ENCODE peak calls at places on chromosome 21, in seven cellular contexts. One of them, this sample, is unnamed.

GRCh38 chr21:27112186-27112585 is 145.3 kb upstream of the ADAMTS5 start:
- DNase-seq in heart left ventricle: no peak
- DNase-seq in IMR-90: peak; percentile 32
- DNase-seq in H54: no peak
- DNase-seq in lower leg skin: no peak
- DNase-seq in spleen: no peak
- DNase-seq in body of pancreas: no peak
- DNase-seq in this sample: no peak

GRCh38 chr21:38811257-38811656 is 5.5 kb downstream of the ETS2 start:
- DNase-seq in heart left ventricle: no peak
- DNase-seq in IMR-90: peak; percentile 95
- DNase-seq in H54: peak; percentile 30
- DNase-seq in lower leg skin: no peak
- DNase-seq in spleen: no peak
- DNase-seq in body of pancreas: no peak
- DNase-seq in this sample: no peak

GRCh38 chr21:36848875-36849274 is 117.6 kb downstream of the HLCS start:
- DNase-seq in heart left ventricle: no peak
- DNase-seq in IMR-90: no peak
- DNase-seq in H54: no peak
- DNase-seq in lower leg skin: no peak
- DNase-seq in spleen: no peak
- DNase-seq in body of pancreas: no peak
- DNase-seq in this sample: no peak

GRCh38 chr21:37687001-37687400 is 229.3 kb downstream of the KCNJ6 start:
- DNase-seq in heart left ventricle: no peak
- DNase-seq in IMR-90: no peak
- DNase-seq in H54: no peak
- DNase-seq in lower leg skin: no peak
- DNase-seq in spleen: no peak
- DNase-seq in body of pancreas: no peak
- DNase-seq in this sample: no peak

GRCh38 chr21:31201548-31201947 is 142.5 kb downstream of the TIAM1 start:
- DNase-seq in heart left ventricle: peak; percentile 45
- DNase-seq in IMR-90: peak; percentile 50
- DNase-seq in H54: no peak
- DNase-seq in lower leg skin: no peak
- DNase-seq in spleen: no peak
- DNase-seq in body of pancreas: no peak
- DNase-seq in this sample: peak; percentile 74

GRCh38 chr21:40793057-40793456 is 53.9 kb downstream of the DSCAM start:
- DNase-seq in heart left ventricle: no peak
- DNase-seq in IMR-90: peak; percentile 10
- DNase-seq in H54: no peak
- DNase-seq in lower leg skin: no peak
- DNase-seq in spleen: no peak
- DNase-seq in body of pancreas: no peak
- DNase-seq in this sample: no peak

GRCh38 chr21:38804617-38805281 is 980 bp upstream of the ETS2 start:
- DNase-seq in heart left ventricle: peak; percentile 83
- DNase-seq in IMR-90: peak; percentile 54
- DNase-seq in H54: no peak
- DNase-seq in lower leg skin: peak; percentile 95
- DNase-seq in spleen: peak; percentile 91
- DNase-seq in body of pancreas: peak; percentile 72
- DNase-seq in this sample: peak; percentile 86

GRCh38 chr21:16116798-16117197 is 387.0 kb downstream of the USP25 start:
- DNase-seq in heart left ventricle: no peak
- DNase-seq in IMR-90: peak; percentile 77
- DNase-seq in H54: no peak
- DNase-seq in lower leg skin: no peak
- DNase-seq in spleen: no peak
- DNase-seq in body of pancreas: no peak
- DNase-seq in this sample: no peak

GRCh38 chr21:29302340-29302991 is 3.7 kb downstream of the BACH1 start:
- DNase-seq in heart left ventricle: no peak
- DNase-seq in IMR-90: peak; percentile 34
- DNase-seq in H54: no peak
- DNase-seq in lower leg skin: no peak
- DNase-seq in spleen: no peak
- DNase-seq in body of pancreas: no peak
- DNase-seq in this sample: no peak

GRCh38 chr21:22201142-22201541 is 1202.9 kb downstream of the NCAM2 start:
- DNase-seq in heart left ventricle: no peak
- DNase-seq in IMR-90: no peak
- DNase-seq in H54: no peak
- DNase-seq in lower leg skin: no peak
- DNase-seq in spleen: no peak
- DNase-seq in body of pancreas: no peak
- DNase-seq in this sample: no peak

GRCh38 chr21:35050348-35051286 is 1.5 kb upstream of the RUNX1 start:
- DNase-seq in heart left ventricle: no peak
- DNase-seq in IMR-90: peak; percentile 70
- DNase-seq in H54: peak; percentile 44
- DNase-seq in lower leg skin: no peak
- DNase-seq in spleen: no peak
- DNase-seq in body of pancreas: no peak
- DNase-seq in this sample: no peak

GRCh38 chr21:35048183-35048601 is 910 bp downstream of the RUNX1 start:
- DNase-seq in heart left ventricle: peak; percentile 27
- DNase-seq in IMR-90: no peak
- DNase-seq in H54: no peak
- DNase-seq in lower leg skin: no peak
- DNase-seq in spleen: peak; percentile 90
- DNase-seq in body of pancreas: no peak
- DNase-seq in this sample: no peak

GRCh38 chr21:35051287-35051818 is 2.3 kb upstream of the RUNX1 start:
- DNase-seq in heart left ventricle: peak; percentile 86
- DNase-seq in IMR-90: peak; percentile 80
- DNase-seq in H54: peak; percentile 66
- DNase-seq in lower leg skin: peak; percentile 96
- DNase-seq in spleen: peak; percentile 96
- DNase-seq in body of pancreas: peak; percentile 80
- DNase-seq in this sample: peak; percentile 92

GRCh38 chr21:35046880-35047229 is 2.2 kb downstream of the RUNX1 start:
- DNase-seq in heart left ventricle: peak; percentile 33
- DNase-seq in IMR-90: no peak
- DNase-seq in H54: peak; percentile 17
- DNase-seq in lower leg skin: peak; percentile 85
- DNase-seq in spleen: peak; percentile 79
- DNase-seq in body of pancreas: no peak
- DNase-seq in this sample: no peak

GRCh38 chr21:35048706-35049617 is at the start of gene RUNX1:
- DNase-seq in heart left ventricle: peak; percentile 33
- DNase-seq in IMR-90: peak; percentile 56
- DNase-seq in H54: peak; percentile 63
- DNase-seq in lower leg skin: no peak
- DNase-seq in spleen: peak; percentile 90
- DNase-seq in body of pancreas: no peak
- DNase-seq in this sample: no peak
- TF ChIP-seq POLR2A in heart left ventricle: no peak
- TF ChIP-seq POLR2A in IMR-90: no peak
- TF ChIP-seq POLR2A in H54: peak; percentile 50
- TF ChIP-seq POLR2A in lower leg skin: no peak
- TF ChIP-seq POLR2A in spleen: peak; percentile 63
- TF ChIP-seq POLR2A in body of pancreas: no peak
- TF ChIP-seq POLR2A in this sample: no peak

DNA sequence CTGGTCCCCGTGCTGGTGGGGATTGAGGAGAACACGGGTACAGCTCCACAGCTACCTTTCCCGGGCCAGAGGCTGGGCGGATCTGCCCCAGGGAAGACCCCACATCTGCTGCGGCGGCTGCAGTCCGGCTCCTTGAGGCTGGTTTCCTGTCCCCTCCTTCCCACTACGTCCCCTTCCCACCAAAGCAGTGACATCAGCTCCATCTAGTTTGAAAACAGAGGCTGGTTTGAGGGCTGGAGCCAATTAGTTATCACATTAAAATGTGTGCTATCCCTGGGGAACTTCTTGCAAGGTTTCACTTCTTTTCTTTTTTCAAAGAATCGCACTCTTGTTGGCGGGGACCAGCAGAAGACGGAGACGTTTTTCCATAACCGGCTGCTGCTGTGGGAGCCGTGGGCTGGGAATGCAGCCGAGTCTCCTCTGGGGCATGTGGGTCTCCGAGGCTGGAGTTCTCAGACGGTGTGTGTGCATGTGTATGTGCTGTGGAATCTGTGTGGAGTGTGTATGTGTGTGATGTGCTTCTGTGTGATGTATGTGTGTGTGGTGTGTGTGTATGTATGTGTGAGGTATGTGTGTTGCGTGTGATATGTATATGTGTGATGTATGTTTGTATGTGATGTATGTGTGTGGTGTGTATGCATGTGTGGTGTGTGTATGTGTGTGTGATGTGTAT is 8.9 kb upstream of the PCBP3 start:
- DNase-seq in heart left ventricle: no peak
- DNase-seq in IMR-90: peak; percentile 18
- DNase-seq in H54: no peak
- DNase-seq in lower leg skin: no peak
- DNase-seq in spleen: no peak
- DNase-seq in body of pancreas: no peak
- DNase-seq in this sample: no peak
- TF ChIP-seq POLR2A in heart left ventricle: no peak
- TF ChIP-seq POLR2A in IMR-90: no peak
- TF ChIP-seq POLR2A in H54: no peak
- TF ChIP-seq POLR2A in lower leg skin: no peak
- TF ChIP-seq POLR2A in spleen: no peak
- TF ChIP-seq POLR2A in body of pancreas: no peak
- TF ChIP-seq POLR2A in this sample: no peak

GRCh38 chr21:34962586-34963222 is 86.4 kb downstream of the RUNX1 start:
- DNase-seq in heart left ventricle: no peak
- DNase-seq in IMR-90: no peak
- DNase-seq in H54: no peak
- DNase-seq in lower leg skin: no peak
- DNase-seq in spleen: no peak
- DNase-seq in body of pancreas: no peak
- DNase-seq in this sample: no peak
- TF ChIP-seq POLR2A in heart left ventricle: no peak
- TF ChIP-seq POLR2A in IMR-90: no peak
- TF ChIP-seq POLR2A in H54: no peak
- TF ChIP-seq POLR2A in lower leg skin: no peak
- TF ChIP-seq POLR2A in spleen: no peak
- TF ChIP-seq POLR2A in body of pancreas: no peak
- TF ChIP-seq POLR2A in this sample: no peak

GRCh38 chr21:33554982-33555344 is 12.1 kb downstream of the SON start:
- DNase-seq in heart left ventricle: no peak
- DNase-seq in IMR-90: no peak
- DNase-seq in H54: no peak
- DNase-seq in lower leg skin: peak; percentile 70
- DNase-seq in spleen: no peak
- DNase-seq in body of pancreas: no peak
- DNase-seq in this sample: no peak
- TF ChIP-seq POLR2A in heart left ventricle: no peak
- TF ChIP-seq POLR2A in IMR-90: no peak
- TF ChIP-seq POLR2A in H54: no peak
- TF ChIP-seq POLR2A in lower leg skin: no peak
- TF ChIP-seq POLR2A in spleen: no peak
- TF ChIP-seq POLR2A in body of pancreas: no peak
- TF ChIP-seq POLR2A in this sample: no peak

DNA sequence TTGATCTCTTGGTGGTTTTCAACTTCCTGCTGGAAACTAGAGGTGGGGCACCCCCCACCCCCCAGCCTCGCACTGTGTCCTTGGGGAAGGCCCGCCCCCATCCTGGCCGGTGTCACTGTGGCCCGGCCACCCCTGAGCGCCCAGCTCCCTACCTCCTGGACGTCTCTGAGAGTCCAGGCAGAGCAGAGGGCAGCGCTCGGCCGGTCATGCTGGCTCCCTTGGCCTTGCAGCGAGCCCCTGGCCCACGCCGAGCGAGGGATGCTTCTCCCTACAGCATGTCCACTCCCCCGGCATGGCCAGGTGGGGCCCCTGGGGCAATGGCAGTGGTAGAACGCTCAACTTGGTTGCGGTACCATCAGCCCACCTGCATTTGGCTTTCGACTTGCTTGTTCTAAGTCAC is 28.7 kb upstream of the TRAPPC10 start:
- DNase-seq in heart left ventricle: no peak
- DNase-seq in IMR-90: no peak
- DNase-seq in H54: no peak
- DNase-seq in lower leg skin: no peak
- DNase-seq in spleen: peak; percentile 78
- DNase-seq in body of pancreas: no peak
- DNase-seq in this sample: no peak
- TF ChIP-seq POLR2A in heart left ventricle: no peak
- TF ChIP-seq POLR2A in IMR-90: no peak
- TF ChIP-seq POLR2A in H54: no peak
- TF ChIP-seq POLR2A in lower leg skin: no peak
- TF ChIP-seq POLR2A in spleen: no peak
- TF ChIP-seq POLR2A in body of pancreas: no peak
- TF ChIP-seq POLR2A in this sample: no peak

DNA sequence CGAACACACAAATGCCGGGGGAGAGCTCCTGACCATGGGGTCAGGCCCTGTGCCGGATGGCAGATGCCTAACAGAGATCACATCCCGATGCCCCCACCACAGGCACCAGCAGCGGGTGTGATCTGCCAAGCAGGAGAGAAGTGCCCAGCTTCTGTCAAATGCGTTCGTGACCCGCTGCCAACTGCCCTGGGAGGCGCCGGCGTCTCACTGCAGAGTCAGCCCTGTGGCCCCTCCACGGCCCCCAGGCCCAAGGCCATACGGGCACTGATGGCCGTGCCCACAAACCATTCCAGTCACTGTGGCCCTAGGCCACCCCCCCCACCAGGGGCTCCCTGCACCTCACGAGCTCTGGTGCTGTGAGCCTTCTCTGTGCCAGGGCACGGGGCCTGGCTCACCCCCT is 8.0 kb downstream of the CFAP410 start:
- DNase-seq in heart left ventricle: no peak
- DNase-seq in IMR-90: no peak
- DNase-seq in H54: no peak
- DNase-seq in lower leg skin: no peak
- DNase-seq in spleen: no peak
- DNase-seq in body of pancreas: no peak
- DNase-seq in this sample: no peak
- TF ChIP-seq POLR2A in heart left ventricle: no peak
- TF ChIP-seq POLR2A in IMR-90: no peak
- TF ChIP-seq POLR2A in H54: no peak
- TF ChIP-seq POLR2A in lower leg skin: no peak
- TF ChIP-seq POLR2A in spleen: no peak
- TF ChIP-seq POLR2A in body of pancreas: no peak
- TF ChIP-seq POLR2A in this sample: no peak

DNA sequence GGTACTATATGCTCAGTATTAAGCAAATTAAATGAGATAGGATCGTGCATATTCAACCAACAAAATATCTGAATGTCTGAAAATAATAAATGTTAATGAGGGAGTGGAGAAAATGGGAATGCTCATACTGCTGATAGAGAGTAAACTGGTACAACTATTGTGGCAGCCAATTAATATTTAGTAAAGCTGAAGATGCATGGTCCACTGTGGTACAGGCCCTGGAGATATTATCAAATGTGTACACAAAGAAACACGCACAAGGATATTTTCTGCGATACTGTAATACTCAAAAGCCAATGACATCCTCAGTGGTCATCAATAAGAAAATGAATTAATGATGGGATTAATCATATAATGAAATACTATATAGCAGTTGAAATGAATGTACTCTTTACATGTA is 25.1 kb downstream of the MRPL39 start:
- DNase-seq in heart left ventricle: no peak
- DNase-seq in IMR-90: no peak
- DNase-seq in H54: no peak
- DNase-seq in lower leg skin: no peak
- DNase-seq in spleen: no peak
- DNase-seq in body of pancreas: no peak
- DNase-seq in this sample: no peak
- TF ChIP-seq POLR2A in heart left ventricle: no peak
- TF ChIP-seq POLR2A in IMR-90: no peak
- TF ChIP-seq POLR2A in H54: no peak
- TF ChIP-seq POLR2A in lower leg skin: no peak
- TF ChIP-seq POLR2A in spleen: no peak
- TF ChIP-seq POLR2A in body of pancreas: no peak
- TF ChIP-seq POLR2A in this sample: no peak

GRCh38 chr21:33383056-33383888 is 19.9 kb upstream of the IFNGR2 start:
- DNase-seq in heart left ventricle: peak; percentile 76
- DNase-seq in IMR-90: peak; percentile 94
- DNase-seq in H54: peak; percentile 57
- DNase-seq in lower leg skin: peak; percentile 92
- DNase-seq in spleen: peak; percentile 96
- DNase-seq in body of pancreas: peak; percentile 37
- DNase-seq in this sample: no peak
- TF ChIP-seq POLR2A in heart left ventricle: no peak
- TF ChIP-seq POLR2A in IMR-90: peak; percentile 36
- TF ChIP-seq POLR2A in H54: peak; percentile 17
- TF ChIP-seq POLR2A in lower leg skin: no peak
- TF ChIP-seq POLR2A in spleen: no peak
- TF ChIP-seq POLR2A in body of pancreas: no peak
- TF ChIP-seq POLR2A in this sample: no peak

This sample was measured in suprapubic skin.